ENCODE peak calls at places on chromosomes 6 and 20, in nine cellular contexts. One of them, this sample, is unnamed.
A peak's percentile ranks its signal among the peaks of the same experiment; 100 is the strongest.

GRCh38 chr6:34667481-34668238 is 28.9 kb downstream of the ILRUN start:
- DNase-seq in mammary epithelial cell: no peak
- DNase-seq in BE2C: no peak
- DNase-seq in HCEC 1CT: no peak
- DNase-seq in hypothalamus: no peak
- DNase-seq in KG1: no peak
- DNase-seq in cardiac fibroblast: no peak
- DNase-seq in RWPE1: no peak
- DNase-seq in skeletal muscle cell: no peak
- DNase-seq in this sample: no peak

GRCh38 chr6:46688117-46688965 is 656 bp downstream of the TDRD6 start:
- DNase-seq in mammary epithelial cell: no peak
- DNase-seq in BE2C: no peak
- DNase-seq in HCEC 1CT: no peak
- DNase-seq in hypothalamus: no peak
- DNase-seq in KG1: no peak
- DNase-seq in cardiac fibroblast: no peak
- DNase-seq in RWPE1: no peak
- DNase-seq in skeletal muscle cell: no peak
- DNase-seq in this sample: no peak

GRCh38 chr6:14775528-14775927 is 470.3 kb upstream of the JARID2 start:
- DNase-seq in mammary epithelial cell: no peak
- DNase-seq in BE2C: no peak
- DNase-seq in HCEC 1CT: no peak
- DNase-seq in hypothalamus: no peak
- DNase-seq in KG1: no peak
- DNase-seq in cardiac fibroblast: peak; percentile 5
- DNase-seq in RWPE1: no peak
- DNase-seq in skeletal muscle cell: no peak
- DNase-seq in this sample: no peak

GRCh38 chr6:37280162-37280895 is 22.4 kb upstream of the TMEM217 start:
- DNase-seq in mammary epithelial cell: no peak
- DNase-seq in BE2C: no peak
- DNase-seq in HCEC 1CT: no peak
- DNase-seq in hypothalamus: no peak
- DNase-seq in KG1: no peak
- DNase-seq in cardiac fibroblast: no peak
- DNase-seq in RWPE1: no peak
- DNase-seq in skeletal muscle cell: no peak
- DNase-seq in this sample: no peak

GRCh38 chr20:1813101-1813529 is 82.1 kb upstream of the SIRPA start:
- DNase-seq in mammary epithelial cell: peak; percentile 84
- DNase-seq in BE2C: no peak
- DNase-seq in HCEC 1CT: peak; percentile 95
- DNase-seq in hypothalamus: no peak
- DNase-seq in KG1: no peak
- DNase-seq in cardiac fibroblast: peak; percentile 91
- DNase-seq in RWPE1: peak; percentile 81
- DNase-seq in skeletal muscle cell: peak; percentile 81
- DNase-seq in this sample: peak; percentile 98

GRCh38 chr6:44439270-44440045 is 52.0 kb downstream of the CDC5L start:
- DNase-seq in mammary epithelial cell: peak; percentile 53
- DNase-seq in BE2C: no peak
- DNase-seq in HCEC 1CT: peak; percentile 81
- DNase-seq in hypothalamus: no peak
- DNase-seq in KG1: no peak
- DNase-seq in cardiac fibroblast: peak; percentile 69
- DNase-seq in RWPE1: no peak
- DNase-seq in skeletal muscle cell: peak; percentile 78
- DNase-seq in this sample: peak; percentile 63

GRCh38 chr20:49293122-49293521 is 15.3 kb upstream of the ZNFX1 start:
- DNase-seq in mammary epithelial cell: no peak
- DNase-seq in BE2C: no peak
- DNase-seq in HCEC 1CT: no peak
- DNase-seq in hypothalamus: no peak
- DNase-seq in KG1: no peak
- DNase-seq in cardiac fibroblast: no peak
- DNase-seq in RWPE1: no peak
- DNase-seq in skeletal muscle cell: no peak
- DNase-seq in this sample: no peak

GRCh38 chr20:38673261-38673660 is 51.0 kb upstream of the SLC32A1 start:
- DNase-seq in mammary epithelial cell: no peak
- DNase-seq in BE2C: no peak
- DNase-seq in HCEC 1CT: no peak
- DNase-seq in hypothalamus: no peak
- DNase-seq in KG1: no peak
- DNase-seq in cardiac fibroblast: no peak
- DNase-seq in RWPE1: no peak
- DNase-seq in skeletal muscle cell: no peak
- DNase-seq in this sample: no peak

GRCh38 chr6:55822815-55823214 is 52.6 kb downstream of the BMP5 start:
- DNase-seq in mammary epithelial cell: peak; percentile 54
- DNase-seq in BE2C: no peak
- DNase-seq in HCEC 1CT: peak; percentile 74
- DNase-seq in hypothalamus: no peak
- DNase-seq in KG1: no peak
- DNase-seq in cardiac fibroblast: no peak
- DNase-seq in RWPE1: peak; percentile 7
- DNase-seq in skeletal muscle cell: peak; percentile 21
- DNase-seq in this sample: peak; percentile 53

GRCh38 chr6:149925253-149925973 is 2.5 kb upstream of the RAET1G start:
- DNase-seq in mammary epithelial cell: no peak
- DNase-seq in BE2C: no peak
- DNase-seq in HCEC 1CT: no peak
- DNase-seq in hypothalamus: no peak
- DNase-seq in KG1: no peak
- DNase-seq in cardiac fibroblast: peak; percentile 30
- DNase-seq in RWPE1: no peak
- DNase-seq in skeletal muscle cell: no peak
- DNase-seq in this sample: peak; percentile 26

GRCh38 chr20:8331740-8332412 is 199.8 kb downstream of the PLCB1 start:
- DNase-seq in mammary epithelial cell: no peak
- DNase-seq in BE2C: no peak
- DNase-seq in HCEC 1CT: peak; percentile 47
- DNase-seq in hypothalamus: peak; percentile 11
- DNase-seq in KG1: no peak
- DNase-seq in cardiac fibroblast: peak; percentile 84
- DNase-seq in RWPE1: no peak
- DNase-seq in skeletal muscle cell: peak; percentile 75
- DNase-seq in this sample: peak; percentile 81

GRCh38 chr6:106027316-106027715 is 58.8 kb upstream of the PRDM1 start:
- DNase-seq in mammary epithelial cell: no peak
- DNase-seq in BE2C: no peak
- DNase-seq in HCEC 1CT: no peak
- DNase-seq in hypothalamus: no peak
- DNase-seq in KG1: no peak
- DNase-seq in cardiac fibroblast: no peak
- DNase-seq in RWPE1: no peak
- DNase-seq in skeletal muscle cell: no peak
- DNase-seq in this sample: no peak

GRCh38 chr20:18737140-18737539 is 76.4 kb upstream of the SCP2D1 start:
- DNase-seq in mammary epithelial cell: no peak
- DNase-seq in BE2C: no peak
- DNase-seq in HCEC 1CT: no peak
- DNase-seq in hypothalamus: no peak
- DNase-seq in KG1: no peak
- DNase-seq in cardiac fibroblast: no peak
- DNase-seq in RWPE1: no peak
- DNase-seq in skeletal muscle cell: no peak
- DNase-seq in this sample: no peak

GRCh38 chr6:12138377-12138776 is 126.3 kb downstream of the HIVEP1 start:
- DNase-seq in mammary epithelial cell: no peak
- DNase-seq in BE2C: no peak
- DNase-seq in HCEC 1CT: peak; percentile 25
- DNase-seq in hypothalamus: no peak
- DNase-seq in KG1: no peak
- DNase-seq in cardiac fibroblast: no peak
- DNase-seq in RWPE1: no peak
- DNase-seq in skeletal muscle cell: no peak
- DNase-seq in this sample: no peak

GRCh38 chr6:96074006-96074405 is 58.2 kb downstream of the FUT9 start:
- DNase-seq in mammary epithelial cell: no peak
- DNase-seq in BE2C: no peak
- DNase-seq in HCEC 1CT: no peak
- DNase-seq in hypothalamus: no peak
- DNase-seq in KG1: no peak
- DNase-seq in cardiac fibroblast: no peak
- DNase-seq in RWPE1: no peak
- DNase-seq in skeletal muscle cell: no peak
- DNase-seq in this sample: no peak

GRCh38 chr6:31946370-31946885 is 533 bp downstream of the CFB start:
- DNase-seq in mammary epithelial cell: no peak
- DNase-seq in BE2C: no peak
- DNase-seq in HCEC 1CT: no peak
- DNase-seq in hypothalamus: no peak
- DNase-seq in KG1: no peak
- DNase-seq in cardiac fibroblast: no peak
- DNase-seq in RWPE1: no peak
- DNase-seq in skeletal muscle cell: no peak
- DNase-seq in this sample: no peak

GRCh38 chr6:70166088-70166958 is 136.6 kb downstream of the COL9A1 start:
- DNase-seq in mammary epithelial cell: peak; percentile 29
- DNase-seq in BE2C: peak; percentile 78
- DNase-seq in HCEC 1CT: peak; percentile 8
- DNase-seq in hypothalamus: peak; percentile 40
- DNase-seq in KG1: no peak
- DNase-seq in cardiac fibroblast: peak; percentile 49
- DNase-seq in RWPE1: peak; percentile 31
- DNase-seq in skeletal muscle cell: no peak
- DNase-seq in this sample: peak; percentile 33

GRCh38 chr6:116191881-116192280 is 62.0 kb downstream of the TSPYL4 start:
- DNase-seq in mammary epithelial cell: no peak
- DNase-seq in BE2C: no peak
- DNase-seq in HCEC 1CT: no peak
- DNase-seq in hypothalamus: no peak
- DNase-seq in KG1: no peak
- DNase-seq in cardiac fibroblast: no peak
- DNase-seq in RWPE1: no peak
- DNase-seq in skeletal muscle cell: no peak
- DNase-seq in this sample: no peak

GRCh38 chr20:53847843-53848185 is 222.6 kb downstream of the BCAS1 start:
- DNase-seq in mammary epithelial cell: no peak
- DNase-seq in BE2C: no peak
- DNase-seq in HCEC 1CT: no peak
- DNase-seq in hypothalamus: no peak
- DNase-seq in KG1: no peak
- DNase-seq in cardiac fibroblast: no peak
- DNase-seq in RWPE1: no peak
- DNase-seq in skeletal muscle cell: no peak
- DNase-seq in this sample: no peak

GRCh38 chr20:57993738-57994431 is 234.6 kb downstream of the ANKRD60 start:
- DNase-seq in mammary epithelial cell: no peak
- DNase-seq in BE2C: no peak
- DNase-seq in HCEC 1CT: no peak
- DNase-seq in hypothalamus: no peak
- DNase-seq in KG1: no peak
- DNase-seq in cardiac fibroblast: no peak
- DNase-seq in RWPE1: no peak
- DNase-seq in skeletal muscle cell: no peak
- DNase-seq in this sample: no peak

GRCh38 chr6:56887086-56887485 is 67.8 kb upstream of the BEND6 start:
- DNase-seq in mammary epithelial cell: no peak
- DNase-seq in BE2C: no peak
- DNase-seq in HCEC 1CT: no peak
- DNase-seq in hypothalamus: no peak
- DNase-seq in KG1: no peak
- DNase-seq in cardiac fibroblast: no peak
- DNase-seq in RWPE1: no peak
- DNase-seq in skeletal muscle cell: no peak
- DNase-seq in this sample: no peak

This sample was measured in EL.